ENCODE peak calls at places on chromosomes 2 and 18, in seven cellular contexts. R, J, P, D, C, H and S are unnamed samples.

GRCh38 chr18:80178935-80179818 is 68.1 kb downstream of the PARD6G start:
- DNase-seq in C (no peak), R (no peak), D (no peak), J (no peak), H (no peak), P (no peak), S (no peak)

GRCh38 chr2:36461039-36461681 is 105.6 kb downstream of the CRIM1 start:
- DNase-seq in J (no peak), D (no peak), P (peak), R (no peak), C (no peak), H (no peak), S (no peak)

GRCh38 chr2:25920326-25920725 is 42.0 kb upstream of the ASXL2 start:
- DNase-seq in H (no peak), R (no peak), D (no peak), J (no peak), P (peak), C (no peak), S (no peak)

GRCh38 chr2:26477126-26477910 is 606 bp downstream of the OTOF start:
- DNase-seq in J (peak), R (no peak), P (no peak), H (no peak), D (no peak), C (no peak), S (no peak)

GRCh38 chr18:62187543-62188378 is 706 bp downstream of the RELCH start:
- DNase-seq in R (no peak), J (peak), H (peak), D (peak), C (no peak), P (peak), S (peak)

GRCh38 chr18:5983479-5983878 is 88.2 kb upstream of the TMEM200C start:
- DNase-seq in R (no peak), C (no peak), J (no peak), H (no peak), P (no peak), D (no peak), S (no peak)

GRCh38 chr2:3202926-3203325 is 174.7 kb downstream of the EIPR1 start:
- DNase-seq in C (no peak), H (no peak), D (no peak), P (no peak), R (no peak), J (no peak), S (no peak)

GRCh38 chr2:197356136-197356535 is 45.6 kb upstream of the ANKRD44 start:
- DNase-seq in H (no peak), R (no peak), P (no peak), C (no peak), D (no peak), J (peak), S (no peak)

GRCh38 chr2:79982445-79982844 is 322.1 kb downstream of the LRRTM1 start:
- DNase-seq in D (no peak), C (no peak), P (no peak), H (no peak), R (no peak), J (peak), S (no peak)

GRCh38 chr2:186919272-186919671 is 70.3 kb upstream of the ZSWIM2 start:
- DNase-seq in R (no peak), J (no peak), H (no peak), C (no peak), D (no peak), P (peak), S (no peak)